ENCODE peak calls at places on chromosome 14, in five cellular contexts. P, F, C, S and J are unnamed samples.

GRCh38 chr14:38210587-38211257 is 3.0 kb downstream of the SSTR1 start:
- DNase-seq in P (no peak), F (no peak), C (no peak), S (no peak), J (peak; percentile 29)

GRCh38 chr14:101195309-101195724 is 291.8 kb upstream of the RTL1 start:
- DNase-seq in P (no peak), F (no peak), C (no peak), S (no peak), J (no peak)

GRCh38 chr14:50094056-50094455 is 22.3 kb downstream of the VCPKMT start:
- DNase-seq in P (no peak), F (no peak), C (no peak), S (no peak), J (no peak)

GRCh38 chr14:67820428-67820881 is 876 bp downstream of the RAD51B start:
- DNase-seq in P (no peak), F (no peak), C (peak; percentile 27), S (peak; percentile 36), J (no peak)

GRCh38 chr14:105328678-105329390 is 14.3 kb downstream of the PACS2 start:
- DNase-seq in P (no peak), F (no peak), C (no peak), S (no peak), J (peak; percentile 56)

GRCh38 chr14:60650382-60650961 is 1.2 kb upstream of the SIX1 start:
- DNase-seq in P (no peak), F (no peak), C (no peak), S (no peak), J (no peak)

GRCh38 chr14:56027916-56028637 is 90.1 kb upstream of the PELI2 start:
- DNase-seq in P (no peak), F (no peak), C (no peak), S (no peak), J (no peak)

GRCh38 chr14:44873536-44873935 is 88.2 kb downstream of the KLHL28 start:
- DNase-seq in P (no peak), F (no peak), C (no peak), S (no peak), J (no peak)

GRCh38 chr14:55705651-55706340 is 125.8 kb downstream of the KTN1 start:
- DNase-seq in P (no peak), F (no peak), C (no peak), S (no peak), J (no peak)

GRCh38 chr14:60090864-60091519 is 731 bp upstream of the PCNX4 start:
- DNase-seq in P (peak; percentile 37), F (peak; percentile 21), C (peak; percentile 51), S (peak; percentile 31), J (peak; percentile 60)

GRCh38 chr14:101379842-101380241 is 181.5 kb upstream of the DIO3 start:
- DNase-seq in P (no peak), F (no peak), C (no peak), S (no peak), J (no peak)

GRCh38 chr14:38578278-38578681 is 322.4 kb upstream of the CLEC14A start:
- DNase-seq in P (no peak), F (no peak), C (no peak), S (no peak), J (no peak)

GRCh38 chr14:33836203-33836894 is 114.5 kb downstream of the EGLN3 start:
- DNase-seq in P (no peak), F (no peak), C (no peak), S (no peak), J (no peak)

GRCh38 chr14:66038214-66038977 is 447.8 kb upstream of the CCDC196 start:
- DNase-seq in P (no peak), F (no peak), C (no peak), S (peak; percentile 11), J (peak; percentile 37)

GRCh38 chr14:21072102-21072501 is 2.0 kb downstream of the ARHGEF40 start:
- DNase-seq in P (no peak), F (no peak), C (peak; percentile 32), S (no peak), J (peak; percentile 55)

GRCh38 chr14:21071225-21072041 is 1.3 kb downstream of the ARHGEF40 start:
- DNase-seq in P (no peak), F (peak; percentile 70), C (peak; percentile 37), S (peak; percentile 85), J (peak; percentile 77)

GRCh38 chr14:21069388-21070082 is 569 bp upstream of the ARHGEF40 start:
- DNase-seq in P (no peak), F (no peak), C (peak; percentile 19), S (no peak), J (peak; percentile 65)

GRCh38 chr14:21070083-21070609 is at the start of gene ARHGEF40:
- DNase-seq in P (no peak), F (peak; percentile 46), C (peak; percentile 40), S (peak; percentile 69), J (no peak)

GRCh38 chr14:21070610-21071224 is 613 bp downstream of the ARHGEF40 start:
- DNase-seq in P (no peak), F (no peak), C (peak; percentile 40), S (peak; percentile 74), J (peak; percentile 56)
- H3K4me1 ChIP-seq in P (peaks cover 28% of the 10 kb centered on the region), F (peaks cover 41% of the 10 kb centered on the region), C (peaks cover 23% of the 10 kb centered on the region), S (peaks cover 22% of the 10 kb centered on the region), J (peaks cover 26% of the 10 kb centered on the region)

DNA sequence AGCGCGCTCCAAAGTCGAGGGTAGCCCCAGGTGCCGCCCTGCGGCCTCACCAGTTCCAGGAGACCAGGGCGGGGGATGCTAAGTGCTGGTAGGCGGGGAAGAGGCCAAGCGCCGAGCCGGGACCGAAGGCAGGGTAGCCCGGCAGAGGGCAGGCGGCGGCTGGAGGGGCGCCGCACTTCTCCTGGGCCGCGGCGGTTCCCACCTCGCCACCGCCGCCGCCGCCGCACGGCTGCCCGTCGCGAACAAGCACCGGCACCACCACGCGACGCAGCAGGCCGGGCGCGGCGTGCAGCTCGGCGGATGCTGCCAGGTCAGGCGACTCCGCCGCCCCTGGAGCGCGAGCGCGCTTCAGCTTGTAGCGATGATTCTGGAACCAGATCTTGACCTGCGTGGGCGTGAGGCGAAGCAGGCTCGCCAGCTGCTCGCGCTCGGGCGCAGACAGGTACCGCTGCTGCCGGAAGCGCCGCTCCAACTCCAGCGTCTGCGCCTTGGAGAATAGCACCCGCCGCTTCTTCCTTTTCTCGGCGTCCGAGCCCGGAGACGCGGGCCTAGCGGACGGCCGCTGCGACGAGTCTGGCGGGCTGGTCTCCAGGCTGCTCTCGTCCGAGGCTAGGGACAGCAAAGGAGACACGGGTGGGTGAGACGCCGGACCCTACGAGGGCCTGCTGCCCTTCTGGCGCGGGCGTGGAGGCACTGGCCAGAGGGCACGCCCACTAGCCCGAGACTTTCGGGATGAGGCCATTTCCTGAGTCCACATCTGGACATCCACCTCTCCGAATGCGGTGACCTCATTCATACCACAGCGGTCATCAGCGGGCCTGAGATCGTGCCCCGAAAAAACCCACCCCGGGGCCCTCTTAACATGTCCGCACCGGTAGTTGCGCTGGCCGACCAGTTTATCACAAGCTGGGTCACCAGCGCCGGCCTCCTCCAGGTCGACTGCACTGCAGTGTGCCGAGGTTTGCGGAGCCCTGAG is 1.3 kb downstream of the NKX2-8 start:
- DNase-seq in P (no peak), F (no peak), C (peak; percentile 45), S (no peak), J (peak; percentile 53)
- TF ChIP-seq CTCF in P (no peak), F (no peak), C (no peak), S (no peak), J (no peak)

GRCh38 chr14:103555559-103556337 is 6.7 kb downstream of the BAG5 start:
- DNase-seq in P (no peak), F (no peak), C (no peak), S (no peak), J (no peak)
- TF ChIP-seq POLR2A in P (no peak), F (no peak), C (no peak), S (no peak), J (no peak)

DNA sequence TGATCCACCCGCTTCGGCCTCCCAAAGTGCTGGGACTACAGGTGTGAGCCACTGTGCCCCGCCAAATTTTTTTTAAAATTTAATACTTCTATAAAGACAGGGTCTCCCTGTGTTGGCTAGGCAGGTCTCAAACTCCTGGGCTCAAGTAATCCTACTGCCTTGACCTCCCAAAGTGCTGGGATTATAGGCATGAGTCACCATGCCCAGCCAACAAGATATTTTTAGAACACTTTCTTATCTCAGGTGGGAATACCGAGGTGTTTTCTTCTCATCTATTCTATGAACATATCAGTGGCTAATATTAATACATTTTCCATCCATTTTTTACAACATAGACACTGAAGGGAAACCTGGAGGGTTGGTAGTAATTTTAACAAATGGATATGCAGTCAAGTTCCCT is 38.0 kb upstream of the DHRS4 start:
- DNase-seq in P (no peak), F (no peak), C (no peak), S (no peak), J (no peak)
- H3K4me1 ChIP-seq in P (peaks cover 7% of the 10 kb centered on the region), F (no peaks in the 10 kb centered on the region), C (no peaks in the 10 kb centered on the region), S (no peaks in the 10 kb centered on the region), J (peaks cover 13% of the 10 kb centered on the region)

DNA sequence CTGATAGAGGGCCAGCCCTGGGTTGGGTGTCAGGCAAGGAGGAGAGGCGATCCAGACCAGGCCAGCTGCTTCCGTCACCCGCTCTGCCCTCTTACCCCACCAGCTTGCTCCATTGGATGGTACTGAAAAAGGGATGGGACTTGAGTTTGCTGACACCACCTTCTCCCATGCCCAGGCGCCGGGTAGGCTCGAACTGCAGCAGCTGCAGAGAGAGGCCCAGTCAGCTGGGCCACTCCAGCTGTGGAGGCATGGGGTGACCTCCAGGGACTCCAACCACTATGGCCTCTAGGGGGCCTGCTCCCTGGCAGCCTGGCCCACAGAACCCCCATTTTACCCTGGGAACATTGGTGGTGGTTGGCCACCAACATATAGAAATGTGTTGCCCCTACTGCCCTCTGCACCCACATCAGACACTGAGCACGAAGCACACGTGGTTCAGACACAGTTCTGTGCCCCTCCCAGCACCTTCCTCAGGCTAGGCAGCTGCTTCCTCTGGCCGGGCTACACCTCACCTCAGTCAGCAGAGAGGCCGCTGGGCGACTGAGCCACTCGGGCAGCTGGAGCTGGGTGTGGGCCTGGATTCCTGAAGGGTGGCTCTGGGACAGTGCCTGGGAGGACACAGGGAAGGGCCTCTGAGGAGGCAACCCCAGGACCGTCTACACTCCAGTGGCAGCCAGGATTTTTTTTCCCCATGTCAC is 16.0 kb downstream of the RPS6KL1 start:
- DNase-seq in P (no peak), F (no peak), C (no peak), S (peak; percentile 62), J (no peak)
- TF ChIP-seq CTCF in P (no peak), F (no peak), C (no peak), S (no peak), J (no peak)

GRCh38 chr14:64542839-64543207 is 2.3 kb downstream of the HSPA2 start:
- DNase-seq in P (no peak), F (no peak), C (no peak), S (no peak), J (no peak)
- TF ChIP-seq POLR2A in P (no peak), F (no peak), C (no peak), S (no peak), J (no peak)

GRCh38 chr14:90405755-90406154 is 8.9 kb downstream of the CALM1 start:
- DNase-seq in P (no peak), F (no peak), C (no peak), S (no peak), J (no peak)
- H3K4me1 ChIP-seq in P (peaks cover 8% of the 10 kb centered on the region), F (peaks cover 11% of the 10 kb centered on the region), C (peaks cover 36% of the 10 kb centered on the region), S (peaks cover 30% of the 10 kb centered on the region), J (peaks cover 10% of the 10 kb centered on the region)

DNA sequence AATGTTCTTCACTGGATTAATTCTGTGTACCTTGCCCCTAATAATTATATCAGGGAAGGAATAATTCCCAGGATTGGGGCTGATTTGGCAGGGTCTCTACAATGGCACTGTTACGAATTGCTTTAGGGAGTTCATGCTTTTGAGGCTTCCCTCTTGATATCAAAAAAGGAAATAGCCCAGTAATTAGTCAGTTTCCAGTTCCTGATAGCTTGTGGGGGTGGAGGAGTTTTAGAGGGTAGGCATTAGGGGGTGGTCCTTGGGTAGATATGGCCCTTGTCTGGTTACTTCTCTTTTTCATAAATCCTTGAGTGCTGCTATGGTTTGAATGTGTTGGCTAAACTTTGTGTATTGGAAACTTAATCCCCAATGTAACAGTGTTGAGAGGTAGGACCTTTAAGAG is 6.1 kb upstream of the SRSF5 start:
- DNase-seq in P (no peak), F (no peak), C (no peak), S (no peak), J (no peak)
- TF ChIP-seq CTCF in P (no peak), F (no peak), C (no peak), S (no peak), J (no peak)